ENCODE peak calls at places on chromosomes 13 and 19, in five cellular contexts. F is stimulated activated CD8-positive, alpha-beta memory T cell treated with anti-CD3 and anti-CD28 coated beads, Interleukin-15, amount 100 ng/mL, for 24 hours; K is amniotic stem cell; D is lower leg skin; Y is heart left ventricle. C is an unnamed sample.

GRCh38 chr19:8261347-8261746 is 46.8 kb downstream of the CD320 start:
- DNase-seq in D (no peak), F (no peak), Y (no peak), K (no peak), C (no peak)

GRCh38 chr13:114101831-114102520 is 30.4 kb downstream of the RASA3 start:
- DNase-seq in F (no peak), K (no peak), D (no peak), Y (no peak), C (no peak)

GRCh38 chr19:2243274-2244121 is 5.6 kb upstream of the AMH start:
- DNase-seq in Y (no peak), D (no peak), K (no peak), F (no peak), C (no peak)

GRCh38 chr19:37953576-37954303 is 46.7 kb downstream of the SIPA1L3 start:
- DNase-seq in Y (no peak), D (peak), K (no peak), F (no peak), C (no peak)

GRCh38 chr13:75312884-75313520 is 169.0 kb downstream of the TBC1D4 start:
- DNase-seq in D (no peak), K (no peak), F (no peak), Y (no peak), C (no peak)

GRCh38 chr19:4302238-4302630 is at the start of gene TMIGD2:
- DNase-seq in F (no peak), K (no peak), D (no peak), Y (no peak), C (no peak)

GRCh38 chr13:98192008-98192407 is 14.9 kb upstream of the RNF113B start:
- DNase-seq in D (no peak), Y (no peak), K (no peak), F (no peak), C (no peak)

GRCh38 chr13:37225414-37226047 is 120.1 kb upstream of the CSNK1A1L start:
- DNase-seq in D (no peak), Y (no peak), F (no peak), K (peak), C (no peak)

GRCh38 chr19:54115071-54116063 is at the start of the genes PRPF31 and TFPT:
- DNase-seq in D (peak), Y (peak), F (peak), K (peak), C (peak)

GRCh38 chr13:40079721-40080120 is 424.3 kb downstream of the COG6 start:
- DNase-seq in Y (no peak), D (no peak), F (no peak), K (no peak), C (no peak)

GRCh38 chr19:1035998-1036621 is 3.8 kb upstream of the ABCA7 start:
- DNase-seq in F (no peak), D (no peak), K (no peak), Y (no peak), C (no peak)

GRCh38 chr19:30089086-30089665 is 147.1 kb downstream of the URI1 start:
- DNase-seq in K (no peak), D (no peak), F (no peak), Y (no peak), C (no peak)

GRCh38 chr13:114047358-114047881 is 73.5 kb upstream of the C13orf46 start:
- DNase-seq in F (no peak), K (no peak), D (no peak), Y (no peak), C (no peak)

GRCh38 chr19:38898788-38899446 is 501 bp downstream of the SIRT2 start:
- DNase-seq in K (no peak), Y (no peak), D (no peak), F (no peak), C (peak)

GRCh38 chr19:49820125-49820524 is 2.0 kb downstream of the MED25 start:
- DNase-seq in K (no peak), F (no peak), Y (no peak), D (no peak), C (no peak)